ENCODE peak calls at places on chromosomes 7 and 10, in five cellular contexts. Z is T1000, S is iris pigment epithelial cell, U is GM10248, J is fibroblast of the aortic adventitia. T is an unnamed sample.

GRCh38 chr10:43355749-43356371 is 15.6 kb upstream of the FXYD4 start:
- DNase-seq in Z (no peak), S (peak), U (no peak), J (peak), T (peak)

GRCh38 chr10:67666416-67667043 is 29.5 kb downstream of the CTNNA3 start:
- DNase-seq in Z (no peak), S (peak), U (peak), J (peak), T (peak)

GRCh38 chr10:9944690-9945089 is 1073.0 kb upstream of the CELF2 start:
- DNase-seq in Z (no peak), S (no peak), U (no peak), J (no peak), T (no peak)

GRCh38 chr7:41027428-41028115 is 675.3 kb downstream of the INHBA start:
- DNase-seq in Z (no peak), S (peak), U (no peak), J (peak), T (peak)

GRCh38 chr10:72250666-72251065 is 23.1 kb upstream of the DDIT4 start:
- DNase-seq in Z (no peak), S (peak), U (no peak), J (peak), T (peak)

GRCh38 chr10:71761105-71761511 is 12.2 kb downstream of the VSIR start:
- DNase-seq in Z (no peak), S (no peak), U (no peak), J (no peak), T (peak)

GRCh38 chr10:109945473-109946177 is 22.3 kb upstream of the XPNPEP1 start:
- DNase-seq in Z (no peak), S (no peak), U (no peak), J (no peak), T (no peak)

GRCh38 chr10:69400936-69401335 is 15.8 kb downstream of the TACR2 start:
- DNase-seq in Z (no peak), S (no peak), U (no peak), J (no peak), T (no peak)

GRCh38 chr10:93921338-93921737 is 27.6 kb downstream of the SLC35G1 start:
- DNase-seq in Z (no peak), S (no peak), U (no peak), J (no peak), T (peak)

GRCh38 chr10:28738200-28738599 is 60.9 kb downstream of the BAMBI start:
- DNase-seq in Z (no peak), S (no peak), U (no peak), J (no peak), T (no peak)

GRCh38 chr7:48806731-48807130 is 117.6 kb upstream of the CDC14C start:
- DNase-seq in Z (no peak), S (no peak), U (no peak), J (no peak), T (no peak)

GRCh38 chr10:132022241-132022640 is 40.5 kb upstream of the BNIP3 start:
- DNase-seq in Z (no peak), S (no peak), U (peak), J (no peak), T (no peak)

GRCh38 chr7:73622909-73623797 is 1.2 kb downstream of the MLXIPL start:
- DNase-seq in Z (no peak), S (no peak), U (no peak), J (peak), T (no peak)

GRCh38 chr10:99540673-99541531 is 8.2 kb downstream of the NKX2-3 start:
- DNase-seq in Z (no peak), S (no peak), U (no peak), J (no peak), T (no peak)

GRCh38 chr10:64086083-64086772 is 565.0 kb downstream of the REEP3 start:
- DNase-seq in Z (no peak), S (no peak), U (no peak), J (no peak), T (no peak)

GRCh38 chr10:122293156-122293978 is 22.3 kb downstream of the BTBD16 start:
- DNase-seq in Z (no peak), S (no peak), U (peak), J (no peak), T (no peak)

GRCh38 chr10:77163670-77164348 is 473.8 kb downstream of the KCNMA1 start:
- DNase-seq in Z (peak), S (peak), U (no peak), J (peak), T (peak)

GRCh38 chr7:117165656-117166055 is 157.2 kb downstream of the WNT2 start:
- DNase-seq in Z (no peak), S (no peak), U (no peak), J (no peak), T (no peak)

GRCh38 chr10:58477122-58477521 is 35.5 kb upstream of the BICC1 start:
- DNase-seq in Z (no peak), S (peak), U (no peak), J (peak), T (no peak)

GRCh38 chr10:61898435-61898778 is 3.1 kb upstream of the ARID5B start:
- DNase-seq in Z (no peak), S (no peak), U (no peak), J (no peak), T (no peak)

GRCh38 chr7:69018200-69018599 is 580.1 kb upstream of the AUTS2 start:
- DNase-seq in Z (no peak), S (no peak), U (no peak), J (no peak), T (no peak)

GRCh38 chr7:80499350-80499955 is 12.4 kb downstream of the GNAT3 start:
- DNase-seq in Z (peak), S (peak), U (no peak), J (peak), T (peak)

GRCh38 chr10:29277296-29277695 is 11.6 kb upstream of the LYZL1 start:
- DNase-seq in Z (no peak), S (no peak), U (no peak), J (no peak), T (no peak)

GRCh38 chr10:47299989-47300931 is at the start of gene GDF10:
- DNase-seq in Z (no peak), S (no peak), U (no peak), J (no peak), T (no peak)

GRCh38 chr7:143104759-143105158 is 27.1 kb upstream of the PIP start:
- DNase-seq in Z (no peak), S (no peak), U (no peak), J (peak), T (no peak)

GRCh38 chr10:61752111-61753011 is 89.6 kb downstream of the CABCOCO1 start:
- DNase-seq in Z (no peak), S (peak), U (no peak), J (peak), T (peak)

GRCh38 chr10:62050941-62051433 is 149.5 kb downstream of the ARID5B start:
- DNase-seq in Z (no peak), S (peak), U (peak), J (peak), T (peak)

GRCh38 chr7:112986256-112987031 is 100.2 kb downstream of the GPR85 start:
- DNase-seq in Z (no peak), S (peak), U (no peak), J (peak), T (peak)

GRCh38 chr7:24024276-24024675 is 259.7 kb upstream of the NPY start:
- DNase-seq in Z (no peak), S (no peak), U (no peak), J (no peak), T (no peak)

GRCh38 chr7:91089382-91089963 is 174.8 kb upstream of the FZD1 start:
- DNase-seq in Z (no peak), S (peak), U (peak), J (peak), T (peak)

GRCh38 chr7:7321681-7322080 is 139.3 kb downstream of the C1GALT1 start:
- DNase-seq in Z (no peak), S (no peak), U (peak), J (peak), T (no peak)

T was measured in ELR.